ENCODE peak calls at places on chromosomes 7 and 10, in six cellular contexts. U is T-cell, E is H9, Y is cardiac muscle cell, M is amniotic epithelial cell, N is GOT3. B is an unnamed sample.

GRCh38 chr10:33352154-33352553 is 17.7 kb upstream of the NRP1 start:
- DNase-seq in U (no peak), E (no peak), Y (no peak), M (peak), N (no peak), B (no peak)

GRCh38 chr7:107563072-107563760 is 504 bp downstream of the COG5 start:
- DNase-seq in U (no peak), E (no peak), Y (no peak), M (no peak), N (no peak), B (peak)

GRCh38 chr10:124672181-124672638 is 72.0 kb downstream of the FAM53B start:
- DNase-seq in U (no peak), E (no peak), Y (no peak), M (no peak), N (no peak), B (no peak)

GRCh38 chr7:30470163-30470770 is 8.3 kb downstream of the NOD1 start:
- DNase-seq in U (no peak), E (no peak), Y (peak), M (peak), N (no peak), B (peak)

GRCh38 chr10:97810476-97810875 is 38.7 kb upstream of the SFRP5 start:
- DNase-seq in U (no peak), E (no peak), Y (no peak), M (no peak), N (no peak), B (peak)

GRCh38 chr10:12847361-12847975 is 154.0 kb downstream of the CCDC3 start:
- DNase-seq in U (no peak), E (peak), Y (peak), M (no peak), N (no peak), B (peak)

GRCh38 chr7:90675982-90676381 is 79.9 kb downstream of the CDK14 start:
- DNase-seq in U (no peak), E (no peak), Y (no peak), M (peak), N (no peak), B (no peak)

GRCh38 chr10:80421369-80422220 is 13.2 kb downstream of the PRXL2A start:
- DNase-seq in U (no peak), E (no peak), Y (no peak), M (no peak), N (no peak), B (no peak)

GRCh38 chr10:90988024-90988423 is 67.1 kb upstream of the ANKRD1 start:
- DNase-seq in U (no peak), E (no peak), Y (no peak), M (no peak), N (no peak), B (no peak)

GRCh38 chr10:95445837-95446347 is 115.3 kb downstream of the SORBS1 start:
- DNase-seq in U (peak), E (peak), Y (peak), M (peak), N (no peak), B (peak)

GRCh38 chr10:5620223-5620721 is 46.1 kb downstream of the ASB13 start:
- DNase-seq in U (no peak), E (no peak), Y (no peak), M (no peak), N (no peak), B (no peak)

GRCh38 chr7:151280388-151281019 is 32.0 kb upstream of the SMARCD3 start:
- DNase-seq in U (no peak), E (no peak), Y (no peak), M (no peak), N (no peak), B (no peak)

GRCh38 chr7:120583835-120584586 is 273.9 kb downstream of the TSPAN12 start:
- DNase-seq in U (no peak), E (no peak), Y (no peak), M (peak), N (no peak), B (no peak)

GRCh38 chr10:83274088-83274487 is 865.2 kb upstream of the GHITM start:
- DNase-seq in U (no peak), E (no peak), Y (peak), M (peak), N (no peak), B (no peak)

GRCh38 chr7:106056513-106057203 is 55.5 kb downstream of the SYPL1 start:
- DNase-seq in U (peak), E (peak), Y (peak), M (peak), N (peak), B (peak)

GRCh38 chr7:64045301-64046040 is at the start of gene ZNF727:
- DNase-seq in U (no peak), E (no peak), Y (no peak), M (no peak), N (no peak), B (peak)

GRCh38 chr7:132089356-132089755 is 486.9 kb downstream of the PLXNA4 start:
- DNase-seq in U (no peak), E (no peak), Y (no peak), M (no peak), N (no peak), B (no peak)

GRCh38 chr7:150742286-150742968 is 5.2 kb downstream of the GIMAP5 start:
- DNase-seq in U (no peak), E (no peak), Y (no peak), M (no peak), N (no peak), B (no peak)

GRCh38 chr7:2093841-2094220 is 138.9 kb downstream of the MAD1L1 start:
- DNase-seq in U (no peak), E (no peak), Y (no peak), M (no peak), N (no peak), B (no peak)